ENCODE peak calls at places on chromosome 10, in seven cellular contexts. N is H1, Y is endothelial cell of umbilical vein, R is HepG2, Z is GM12878, U is HCT116, M is SK-N-SH. F is an unnamed sample.

GRCh38 chr10:112907893-112908292 is 42.2 kb upstream of the TCF7L2 start:
- DNase-seq in M (no peak), R (no peak), Z (no peak), Y (no peak), N (no peak), U (peak), F (no peak)

GRCh38 chr10:132957981-132958885 is 15.9 kb upstream of the CFAP46 start:
- DNase-seq in R (no peak), U (no peak), M (no peak), Z (no peak), Y (no peak), N (no peak), F (no peak)

GRCh38 chr10:44809652-44810051 is 101.5 kb upstream of the TMEM72 start:
- DNase-seq in Y (no peak), M (no peak), Z (no peak), R (no peak), N (peak), U (no peak), F (peak)

GRCh38 chr10:58180633-58181032 is 87.1 kb downstream of the IPMK start:
- DNase-seq in N (no peak), Y (no peak), U (no peak), R (no peak), M (no peak), Z (no peak), F (no peak)

GRCh38 chr10:132186488-132187413 is at the start of gene DPYSL4:
- DNase-seq in N (no peak), U (no peak), Y (peak), M (peak), R (no peak), Z (no peak), F (peak)

GRCh38 chr10:63414481-63415260 is 51.1 kb downstream of the JMJD1C start:
- DNase-seq in M (no peak), N (no peak), Z (no peak), Y (peak), R (no peak), U (no peak), F (no peak)

GRCh38 chr10:99730026-99730425 is 1.9 kb downstream of the COX15 start:
- DNase-seq in Z (no peak), N (no peak), U (no peak), R (no peak), M (no peak), Y (no peak), F (no peak)

GRCh38 chr10:26881600-26882331 is 21.0 kb upstream of the ABI1 start:
- DNase-seq in Z (no peak), U (peak), N (no peak), M (peak), R (peak), Y (peak), F (peak)

GRCh38 chr10:27252267-27253000 is 11.8 kb upstream of the ACBD5 start:
- DNase-seq in R (no peak), N (no peak), Z (peak), U (no peak), Y (peak), M (no peak), F (peak)

GRCh38 chr10:104556831-104557230 is 84.3 kb upstream of the SORCS3 start:
- DNase-seq in N (no peak), Z (no peak), U (no peak), M (no peak), Y (no peak), R (no peak), F (no peak)

GRCh38 chr10:11181996-11182395 is 164.3 kb downstream of the CELF2 start:
- DNase-seq in M (no peak), Y (no peak), N (no peak), Z (no peak), U (no peak), R (no peak), F (no peak)

GRCh38 chr10:62817763-62818425 is 1.7 kb upstream of the EGR2 start:
- DNase-seq in N (peak), U (peak), R (peak), Z (no peak), M (peak), Y (peak), F (peak)

GRCh38 chr10:6871128-6871527 is 291.1 kb upstream of the PRKCQ start:
- DNase-seq in M (no peak), Y (no peak), U (no peak), Z (no peak), R (no peak), N (no peak), F (no peak)

GRCh38 chr10:59155556-59155955 is 20.9 kb upstream of the PHYHIPL start:
- DNase-seq in U (no peak), R (no peak), M (no peak), N (no peak), Z (no peak), Y (no peak), F (no peak)

GRCh38 chr10:22624289-22624738 is 90.1 kb downstream of the PIP4K2A start:
- DNase-seq in Z (no peak), R (peak), M (no peak), Y (peak), U (no peak), N (no peak), F (peak)

GRCh38 chr10:21496285-21497176 is 29.0 kb downstream of the SKIDA1 start:
- DNase-seq in N (no peak), Z (no peak), R (peak), Y (peak), U (no peak), M (peak), F (peak)

GRCh38 chr10:61285749-61286148 is 167.4 kb downstream of the TMEM26 start:
- DNase-seq in N (no peak), U (no peak), Z (no peak), M (no peak), Y (no peak), R (no peak), F (no peak)

GRCh38 chr10:130459011-130459410 is 322.8 kb downstream of the GLRX3 start:
- DNase-seq in Z (no peak), N (no peak), U (no peak), Y (no peak), M (no peak), R (no peak), F (no peak)

GRCh38 chr10:129375171-129375570 is 91.9 kb upstream of the MGMT start:
- DNase-seq in N (no peak), U (no peak), M (no peak), Y (no peak), R (no peak), Z (no peak), F (no peak)

GRCh38 chr10:15775513-15775912 is 55.8 kb upstream of the ITGA8 start:
- DNase-seq in Z (no peak), U (no peak), Y (no peak), M (no peak), R (no peak), N (no peak), F (no peak)

GRCh38 chr10:49508249-49508648 is 30.7 kb downstream of the ERCC6 start:
- DNase-seq in N (no peak), R (no peak), Z (peak), Y (no peak), M (no peak), U (no peak), F (no peak)

GRCh38 chr10:53598914-53599313 is 826.3 kb upstream of the MBL2 start:
- DNase-seq in N (peak), M (no peak), Y (no peak), U (no peak), R (no peak), Z (no peak), F (peak)

GRCh38 chr10:28445511-28445910 is 87.4 kb upstream of the WAC start:
- DNase-seq in Z (no peak), M (no peak), R (peak), Y (no peak), U (no peak), N (no peak), F (no peak)

GRCh38 chr10:80709879-80710278 is 172.2 kb downstream of the SH2D4B start:
- DNase-seq in R (no peak), U (no peak), M (no peak), Y (no peak), N (no peak), Z (no peak), F (no peak)

GRCh38 chr10:92757066-92757716 is 67.4 kb downstream of the HHEX start:
- DNase-seq in N (peak), U (peak), Y (peak), M (no peak), Z (peak), R (peak), F (peak)

GRCh38 chr10:43121444-43121843 is 16.8 kb upstream of the CSGALNACT2 start:
- DNase-seq in Z (no peak), M (no peak), U (no peak), N (no peak), Y (no peak), R (no peak), F (no peak)

GRCh38 chr10:91201213-91201996 is 19.1 kb upstream of the PCGF5 start:
- DNase-seq in N (no peak), R (no peak), Y (no peak), Z (peak), M (no peak), U (no peak), F (no peak)

GRCh38 chr10:24650669-24651391 is 72.9 kb downstream of the ARHGAP21 start:
- DNase-seq in Y (no peak), N (no peak), U (no peak), R (no peak), Z (no peak), M (no peak), F (no peak)

GRCh38 chr10:86857097-86857825 is 100.2 kb downstream of the MMRN2 start:
- DNase-seq in Z (no peak), U (no peak), R (no peak), N (no peak), Y (peak), M (no peak), F (peak)

GRCh38 chr10:100999742-101000601 is at the start of gene LZTS2:
- DNase-seq in R (no peak), Z (no peak), M (peak), Y (peak), U (no peak), N (no peak), F (peak)

GRCh38 chr10:110915035-110915434 is 3.9 kb downstream of the BBIP1 start:
- DNase-seq in N (no peak), M (no peak), Z (no peak), U (no peak), Y (no peak), R (no peak), F (no peak)

GRCh38 chr10:117457932-117458331 is 82.7 kb upstream of the PDZD8 start:
- DNase-seq in R (no peak), Z (no peak), Y (peak), M (no peak), U (no peak), N (no peak), F (no peak)

GRCh38 chr10:32976338-32976737 is 18.3 kb upstream of the ITGB1 start:
- DNase-seq in Y (no peak), R (no peak), N (no peak), M (no peak), U (no peak), Z (no peak), F (no peak)
- H2AFZ ChIP-seq in Y (no peak), R (no peak), N (no peak), M (no peak), U (no peak), Z (no peak), F (no peak)

GRCh38 chr10:98349508-98349922 is 65.5 kb downstream of the PYROXD2 start:
- DNase-seq in U (no peak), Y (no peak), N (no peak), Z (no peak), R (no peak), M (no peak), F (no peak)
- TF ChIP-seq POLR2AphosphoS5 in U (no peak), Y (no peak), N (no peak), Z (no peak), R (no peak), M (no peak), F (no peak)

DNA sequence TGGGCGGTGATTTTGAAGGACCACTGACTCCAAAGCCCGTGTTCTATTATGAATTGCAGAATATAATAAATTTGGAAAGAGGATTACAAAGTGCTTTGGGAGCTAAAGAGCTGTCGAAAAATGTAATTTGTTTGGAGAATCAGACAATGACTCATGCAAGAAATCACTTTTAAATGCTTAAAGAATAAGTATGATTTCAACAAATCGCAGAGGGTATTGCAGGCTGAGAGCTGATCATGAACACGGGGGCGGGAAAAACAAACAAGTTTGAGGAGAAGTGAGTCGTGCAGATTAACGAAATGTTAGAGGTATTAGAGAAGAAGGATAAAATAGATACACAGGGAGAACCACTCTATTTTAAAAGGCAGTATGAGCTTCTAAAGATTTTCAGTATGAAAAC is 4.9 kb upstream of the HACD1 start:
- DNase-seq in M (no peak), Z (no peak), Y (no peak), R (no peak), N (no peak), U (no peak), F (no peak)
- H2AFZ ChIP-seq in M (peak), Z (no peak), Y (no peak), R (no peak), N (no peak), U (no peak), F (no peak)

DNA sequence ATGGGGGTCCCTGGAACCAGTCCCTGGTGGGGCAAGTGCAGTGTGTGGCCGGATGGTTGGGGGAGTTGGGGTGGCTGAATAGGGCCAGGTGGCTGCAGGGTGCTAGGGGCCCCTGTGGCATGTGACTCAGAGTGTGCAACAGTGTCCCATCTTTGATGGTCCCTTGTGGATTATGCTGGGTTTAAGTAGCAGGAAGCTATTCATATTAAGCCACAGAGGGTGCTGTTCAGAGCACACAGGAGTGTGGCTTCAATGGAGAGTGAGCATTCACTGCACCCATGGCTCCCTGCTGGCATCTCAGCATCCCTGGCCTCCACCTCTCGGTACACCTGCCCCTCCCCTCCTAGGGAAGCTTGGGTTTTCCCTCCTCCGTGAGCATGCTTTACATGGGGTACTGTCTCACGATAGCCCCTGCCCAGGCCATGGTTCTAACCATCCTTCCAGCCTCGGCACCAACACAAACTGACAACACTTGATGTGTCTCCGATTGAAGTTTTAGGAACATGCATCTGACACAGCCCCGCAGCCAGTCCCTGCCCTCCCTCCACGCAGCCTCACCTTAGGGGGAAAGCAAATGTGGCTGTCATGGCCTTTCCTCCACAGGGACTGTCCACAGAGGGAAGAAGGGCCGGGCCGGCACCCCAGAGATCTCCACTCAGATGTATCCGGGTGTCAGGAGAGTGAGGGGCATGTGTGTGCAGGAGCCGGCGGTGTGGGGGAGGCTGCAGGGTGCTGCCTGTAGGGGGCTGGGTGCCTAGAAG is 30.4 kb upstream of the PPIF start:
- DNase-seq in R (peak), N (no peak), U (no peak), Y (peak), Z (peak), M (peak), F (no peak)
- TF ChIP-seq POLR2AphosphoS5 in R (no peak), N (peak), U (no peak), Y (no peak), Z (peak), M (no peak), F (no peak)

GRCh38 chr10:95909591-95909990 is 1.8 kb downstream of the CC2D2B start:
- DNase-seq in U (no peak), R (no peak), Y (no peak), Z (no peak), M (no peak), N (no peak), F (no peak)
- H2AFZ ChIP-seq in U (no peak), R (no peak), Y (no peak), Z (no peak), M (no peak), N (no peak), F (no peak)

GRCh38 chr10:89295597-89295996 is 6.2 kb upstream of the IFIT2 start:
- DNase-seq in R (no peak), U (no peak), M (no peak), Z (no peak), Y (no peak), N (no peak), F (no peak)
- TF ChIP-seq POLR2AphosphoS5 in R (no peak), U (no peak), M (no peak), Z (no peak), Y (no peak), N (no peak), F (no peak)

GRCh38 chr10:4635883-4636282 is 190.1 kb upstream of the AKR1E2 start:
- DNase-seq in Z (no peak), U (no peak), N (no peak), Y (no peak), M (no peak), R (no peak), F (no peak)
- H2AFZ ChIP-seq in Z (no peak), U (no peak), N (no peak), Y (no peak), M (no peak), R (no peak), F (no peak)

GRCh38 chr10:114520453-114520852 is 116.2 kb upstream of the AFAP1L2 start:
- DNase-seq in U (peak), M (no peak), Y (peak), N (no peak), R (peak), Z (no peak), F (no peak)
- TF ChIP-seq POLR2AphosphoS5 in U (no peak), M (no peak), Y (no peak), N (no peak), R (no peak), Z (no peak), F (no peak)

GRCh38 chr10:5468262-5469106 is 30.9 kb downstream of the CALML5 start:
- DNase-seq in U (no peak), R (no peak), M (no peak), N (no peak), Y (no peak), Z (no peak), F (no peak)
- H2AFZ ChIP-seq in U (no peak), R (no peak), M (no peak), N (no peak), Y (no peak), Z (no peak), F (no peak)